ENCODE peak calls at places on chromosomes 6 and 20, in six cellular contexts. K, D, J, W, H and C are unnamed samples.

GRCh38 chr20:4519530-4519929 is 202.2 kb upstream of the PRND start:
- DNase-seq in K (no peak), D (no peak), J (no peak), W (no peak), H (no peak), C (peak)

GRCh38 chr20:36162272-36162966 is 7.9 kb downstream of the EPB41L1 start:
- DNase-seq in K (no peak), D (no peak), J (no peak), W (no peak), H (no peak), C (peak)

GRCh38 chr20:50992733-50993457 is 30.0 kb downstream of the KCNG1 start:
- DNase-seq in K (no peak), D (peak), J (peak), W (peak), H (no peak), C (peak)

GRCh38 chr20:61860588-61860987 is 205.1 kb downstream of the TAF4 start:
- DNase-seq in K (no peak), D (no peak), J (peak), W (no peak), H (no peak), C (no peak)

GRCh38 chr6:5453531-5453930 is 192.2 kb downstream of the FARS2 start:
- DNase-seq in K (no peak), D (no peak), J (no peak), W (no peak), H (no peak), C (peak)

GRCh38 chr20:6828794-6829423 is 61.4 kb downstream of the BMP2 start:
- DNase-seq in K (no peak), D (peak), J (peak), W (peak), H (peak), C (peak)

GRCh38 chr20:48846516-48847492 is 19.0 kb upstream of the PREX1 start:
- DNase-seq in K (no peak), D (no peak), J (no peak), W (peak), H (no peak), C (no peak)

GRCh38 chr6:56932891-56933473 is 21.9 kb upstream of the BEND6 start:
- DNase-seq in K (no peak), D (no peak), J (no peak), W (no peak), H (no peak), C (no peak)

GRCh38 chr20:12372557-12372956 is 454.9 kb downstream of the BTBD3 start:
- DNase-seq in K (no peak), D (no peak), J (peak), W (no peak), H (no peak), C (no peak)

GRCh38 chr20:1802385-1803215 is 92.6 kb upstream of the SIRPA start:
- DNase-seq in K (no peak), D (no peak), J (peak), W (peak), H (no peak), C (peak)

GRCh38 chr6:1482381-1483166 is 93.2 kb downstream of the FOXF2 start:
- DNase-seq in K (no peak), D (peak), J (no peak), W (no peak), H (no peak), C (peak)

GRCh38 chr20:45776931-45777330 is 14.8 kb downstream of the WFDC3 start:
- DNase-seq in K (peak), D (no peak), J (no peak), W (no peak), H (no peak), C (no peak)

GRCh38 chr20:5033566-5033965 is 32.3 kb upstream of the SLC23A2 start:
- DNase-seq in K (no peak), D (no peak), J (no peak), W (no peak), H (no peak), C (no peak)

GRCh38 chr6:44935693-44936300 is 392.3 kb upstream of the RUNX2 start:
- DNase-seq in K (no peak), D (no peak), J (no peak), W (no peak), H (no peak), C (no peak)

GRCh38 chr6:13846841-13847240 is 32.5 kb upstream of the MCUR1 start:
- DNase-seq in K (no peak), D (peak), J (no peak), W (no peak), H (no peak), C (peak)

GRCh38 chr6:143539723-143540122 is 28.2 kb upstream of the FUCA2 start:
- DNase-seq in K (no peak), D (no peak), J (no peak), W (no peak), H (no peak), C (no peak)

GRCh38 chr6:45987866-45988265 is 27.8 kb downstream of the CLIC5 start:
- DNase-seq in K (no peak), D (no peak), J (no peak), W (no peak), H (no peak), C (no peak)

GRCh38 chr6:5809471-5809870 is 197.3 kb downstream of the NRN1 start:
- DNase-seq in K (no peak), D (no peak), J (no peak), W (no peak), H (no peak), C (no peak)

GRCh38 chr6:43175676-43176422 is 4.8 kb downstream of the SRF start:
- DNase-seq in K (no peak), D (no peak), J (no peak), W (no peak), H (no peak), C (no peak)

GRCh38 chr20:56968386-56969048 is 297.9 kb downstream of the BMP7 start:
- DNase-seq in K (no peak), D (no peak), J (no peak), W (no peak), H (no peak), C (no peak)

GRCh38 chr6:99192561-99192960 is 156.9 kb downstream of the FAXC start:
- DNase-seq in K (no peak), D (no peak), J (no peak), W (no peak), H (no peak), C (no peak)

GRCh38 chr6:136334853-136335252 is 45.2 kb upstream of the BCLAF1 start:
- DNase-seq in K (no peak), D (no peak), J (no peak), W (no peak), H (no peak), C (no peak)

GRCh38 chr6:48278261-48278660 is 167.3 kb upstream of the PTCHD4 start:
- DNase-seq in K (no peak), D (no peak), J (no peak), W (no peak), H (no peak), C (no peak)

GRCh38 chr6:30321692-30322388 is 4.9 kb upstream of the TRIM39 start:
- DNase-seq in K (no peak), D (no peak), J (no peak), W (no peak), H (no peak), C (no peak)

GRCh38 chr6:121482004-121482693 is 46.7 kb downstream of the GJA1 start:
- DNase-seq in K (no peak), D (peak), J (no peak), W (peak), H (peak), C (peak)

GRCh38 chr20:48875914-48876240 is 45.6 kb upstream of the ARFGEF2 start:
- DNase-seq in K (peak), D (no peak), J (no peak), W (no peak), H (no peak), C (peak)

GRCh38 chr20:63942250-63943006 is 13.8 kb downstream of the UCKL1 start:
- DNase-seq in K (peak), D (no peak), J (no peak), W (no peak), H (no peak), C (no peak)

GRCh38 chr20:21235713-21236445 is 67.3 kb upstream of the XRN2 start:
- DNase-seq in K (no peak), D (peak), J (peak), W (peak), H (no peak), C (peak)

GRCh38 chr20:25339608-25340007 is 51.0 kb downstream of the ABHD12 start:
- DNase-seq in K (no peak), D (no peak), J (no peak), W (no peak), H (no peak), C (no peak)

GRCh38 chr6:82608365-82608764 is 244.7 kb downstream of the TPBG start:
- DNase-seq in K (no peak), D (no peak), J (no peak), W (no peak), H (no peak), C (no peak)